ENCODE peak calls at places on chromosome 18, in eight cellular contexts. Q, I, Z, E, M, G, Y and C are unnamed samples.
A peak's percentile ranks its signal among the peaks of the same experiment; 100 is the strongest.

GRCh38 chr18:79005653-79006052 is 26.0 kb downstream of the SALL3 start:
- DNase-seq in Q (no peak), I (no peak), Z (no peak), E (no peak), M (no peak), G (no peak), Y (no peak), C (no peak)

GRCh38 chr18:31072175-31072574 is 29.6 kb upstream of the DSC3 start:
- DNase-seq in Q (no peak), I (no peak), Z (no peak), E (no peak), M (no peak), G (no peak), Y (no peak), C (no peak)

GRCh38 chr18:58955738-58956137 is 91.1 kb downstream of the ZNF532 start:
- DNase-seq in Q (no peak), I (no peak), Z (no peak), E (no peak), M (no peak), G (no peak), Y (no peak), C (no peak)

GRCh38 chr18:78602430-78602829 is 377.2 kb upstream of the SALL3 start:
- DNase-seq in Q (no peak), I (no peak), Z (no peak), E (no peak), M (no peak), G (no peak), Y (no peak), C (no peak)

GRCh38 chr18:2910261-2910660 is 63.5 kb downstream of the EMILIN2 start:
- DNase-seq in Q (no peak), I (no peak), Z (no peak), E (no peak), M (no peak), G (no peak), Y (no peak), C (no peak)

GRCh38 chr18:35436076-35436649 is 59.0 kb upstream of the ZNF396 start:
- DNase-seq in Q (no peak), I (no peak), Z (no peak), E (no peak), M (no peak), G (no peak), Y (peak; percentile 44), C (no peak)

GRCh38 chr18:10234912-10235439 is 219.5 kb upstream of the APCDD1 start:
- DNase-seq in Q (no peak), I (no peak), Z (no peak), E (no peak), M (no peak), G (no peak), Y (no peak), C (no peak)

GRCh38 chr18:2971741-2972552 is 41.0 kb downstream of the LPIN2 start:
- DNase-seq in Q (no peak), I (no peak), Z (no peak), E (no peak), M (peak; percentile 51), G (no peak), Y (no peak), C (peak; percentile 49)

GRCh38 chr18:77299706-77300105 is 50.1 kb downstream of the GALR1 start:
- DNase-seq in Q (no peak), I (no peak), Z (no peak), E (no peak), M (no peak), G (no peak), Y (no peak), C (no peak)

GRCh38 chr18:2881490-2882195 is 34.8 kb downstream of the EMILIN2 start:
- DNase-seq in Q (peak; percentile 33), I (no peak), Z (peak; percentile 60), E (no peak), M (no peak), G (peak; percentile 24), Y (peak; percentile 54), C (no peak)

GRCh38 chr18:79068299-79068945 is 772 bp upstream of the ATP9B start:
- DNase-seq in Q (no peak), I (no peak), Z (peak; percentile 19), E (no peak), M (peak; percentile 14), G (no peak), Y (no peak), C (no peak)

GRCh38 chr18:59921384-59921891 is 21.6 kb downstream of the PMAIP1 start:
- DNase-seq in Q (no peak), I (no peak), Z (no peak), E (no peak), M (peak; percentile 8), G (no peak), Y (no peak), C (no peak)

GRCh38 chr18:47883771-47884413 is 46.6 kb downstream of the SMAD2 start:
- DNase-seq in Q (no peak), I (no peak), Z (no peak), E (no peak), M (peak; percentile 12), G (peak; percentile 19), Y (peak; percentile 66), C (no peak)

GRCh38 chr18:68035709-68036522 is 519.4 kb upstream of the DSEL start:
- DNase-seq in Q (no peak), I (no peak), Z (no peak), E (no peak), M (no peak), G (no peak), Y (no peak), C (no peak)

GRCh38 chr18:33375829-33376228 is 64.7 kb downstream of the CCDC178 start:
- DNase-seq in Q (no peak), I (no peak), Z (no peak), E (no peak), M (peak; percentile 57), G (no peak), Y (no peak), C (no peak)

GRCh38 chr18:59904051-59904601 is 4.3 kb downstream of the PMAIP1 start:
- DNase-seq in Q (no peak), I (no peak), Z (no peak), E (no peak), M (no peak), G (no peak), Y (no peak), C (no peak)

GRCh38 chr18:45792551-45793294 is 32.8 kb upstream of the SIGLEC15 start:
- DNase-seq in Q (no peak), I (no peak), Z (no peak), E (no peak), M (no peak), G (no peak), Y (no peak), C (no peak)

GRCh38 chr18:73461038-73461779 is 593.4 kb upstream of the NETO1 start:
- DNase-seq in Q (no peak), I (no peak), Z (no peak), E (no peak), M (no peak), G (no peak), Y (no peak), C (no peak)

GRCh38 chr18:61496374-61496773 is 163.1 kb downstream of the CDH20 start:
- DNase-seq in Q (no peak), I (no peak), Z (no peak), E (no peak), M (no peak), G (no peak), Y (no peak), C (no peak)

GRCh38 chr18:31469629-31470028 is 22.1 kb downstream of the DSG3 start:
- DNase-seq in Q (no peak), I (no peak), Z (no peak), E (no peak), M (no peak), G (no peak), Y (no peak), C (no peak)

GRCh38 chr18:55362303-55362702 is 225.7 kb downstream of the TCF4 start:
- DNase-seq in Q (no peak), I (no peak), Z (no peak), E (no peak), M (no peak), G (no peak), Y (no peak), C (no peak)

DNA sequence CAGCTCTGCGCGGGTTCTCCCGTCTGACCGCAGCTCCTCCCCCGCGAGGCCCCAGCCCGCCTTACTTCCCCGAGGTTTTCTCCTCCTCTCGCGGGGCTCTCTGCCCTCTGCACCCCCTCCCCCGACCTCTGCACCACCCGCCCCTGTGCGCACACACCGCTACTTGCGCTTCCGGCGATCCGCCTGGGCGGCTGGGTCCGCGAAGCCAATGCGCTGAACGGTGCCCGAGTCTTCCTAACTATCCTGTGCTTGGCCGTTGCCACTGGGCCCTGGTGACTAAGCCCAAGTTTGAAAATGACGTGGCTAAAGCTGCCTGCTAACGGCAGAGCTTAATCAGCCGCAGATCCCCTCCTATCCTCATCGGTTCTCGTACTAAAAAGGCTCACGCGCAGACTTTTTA is 6.2 kb downstream of the ONECUT2 start:
- DNase-seq in Q (no peak), I (no peak), Z (no peak), E (no peak), M (peak; percentile 58), G (no peak), Y (no peak), C (no peak)
- H3K4me3 ChIP-seq in Q (no peak overlapping the region), I (peak overlapping the region; percentile 20), Z (no peak overlapping the region), E (no peak overlapping the region), M (peak overlapping the region; percentile 86), G (no peak overlapping the region), Y (no peak overlapping the region), C (no peak overlapping the region)

GRCh38 chr18:39232937-39233336 is 1667.3 kb upstream of the CELF4 start:
- DNase-seq in Q (no peak), I (no peak), Z (no peak), E (no peak), M (no peak), G (no peak), Y (no peak), C (no peak)
- H3K4me3 ChIP-seq in Q (no peak overlapping the region), I (no peak overlapping the region), Z (no peak overlapping the region), E (no peak overlapping the region), M (no peak overlapping the region), G (no peak overlapping the region), Y (no peak overlapping the region), C (no peak overlapping the region)

DNA sequence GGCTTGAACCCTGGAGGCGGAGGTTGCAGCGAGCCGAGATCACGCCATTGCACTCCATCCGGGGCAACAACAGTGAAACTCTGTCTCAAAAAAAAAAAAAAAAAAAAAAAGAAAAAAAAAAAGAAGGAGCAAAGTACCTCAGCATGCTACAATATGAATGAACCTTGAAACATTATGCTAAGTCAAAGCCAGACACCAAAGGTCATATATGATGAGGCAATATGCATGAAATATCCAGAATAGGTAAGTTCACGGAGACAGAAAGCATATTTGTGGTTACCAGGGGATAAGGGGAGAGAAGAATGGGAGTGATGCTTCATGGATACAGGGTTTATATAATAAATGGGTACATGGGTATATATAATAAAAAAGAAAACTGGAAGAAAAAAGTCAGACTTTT is 93.3 kb downstream of the PRELID3A start:
- DNase-seq in Q (no peak), I (no peak), Z (no peak), E (no peak), M (peak; percentile 8), G (no peak), Y (no peak), C (no peak)
- H3K4me3 ChIP-seq in Q (no peak overlapping the region), I (no peak overlapping the region), Z (no peak overlapping the region), E (no peak overlapping the region), M (no peak overlapping the region), G (no peak overlapping the region), Y (no peak overlapping the region), C (no peak overlapping the region)

DNA sequence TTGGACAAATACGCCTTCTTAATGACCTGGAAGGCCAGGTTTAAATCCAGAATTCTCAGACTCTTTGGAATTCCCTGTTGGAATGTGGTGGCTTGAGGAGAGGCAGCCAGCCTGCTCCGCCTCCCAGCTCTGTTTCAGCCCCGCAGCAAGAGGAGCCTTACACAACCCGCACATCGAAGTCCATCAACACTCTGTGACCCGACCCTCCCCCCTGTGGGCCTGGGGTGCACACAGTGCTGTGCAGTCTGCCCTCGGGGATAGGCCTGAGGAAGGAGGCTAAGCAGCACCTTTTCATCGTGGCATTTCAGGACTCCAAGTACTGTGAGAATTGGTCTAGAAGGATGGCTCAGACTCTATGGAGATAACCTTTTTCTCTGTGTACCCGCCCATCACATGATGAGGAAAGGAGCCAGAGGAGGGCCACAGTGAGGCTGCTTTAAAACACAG is 73.7 kb downstream of the GREB1L start:
- DNase-seq in Q (no peak), I (no peak), Z (no peak), E (no peak), M (no peak), G (no peak), Y (no peak), C (no peak)
- H3K4me3 ChIP-seq in Q (no peak overlapping the region), I (no peak overlapping the region), Z (no peak overlapping the region), E (no peak overlapping the region), M (no peak overlapping the region), G (no peak overlapping the region), Y (no peak overlapping the region), C (no peak overlapping the region)